ENCODE peak calls at places on chromosomes 11 and 22, in five cellular contexts. One of them, this sample, is unnamed.

GRCh38 chr22:37752189-37753061 is 55.3 kb upstream of the GCAT start:
- DNase-seq in H9: no peak
- DNase-seq in neuronal stem cell: peak; percentile 30
- DNase-seq in GM23248: peak; percentile 95
- DNase-seq in colonic mucosa: peak; percentile 85
- DNase-seq in this sample: peak; percentile 94

GRCh38 chr11:58805065-58805464 is 39.4 kb downstream of the GLYATL2 start:
- DNase-seq in H9: no peak
- DNase-seq in neuronal stem cell: no peak
- DNase-seq in GM23248: peak; percentile 68
- DNase-seq in colonic mucosa: no peak
- DNase-seq in this sample: no peak

GRCh38 chr11:78110830-78111229 is 28.6 kb downstream of the ALG8 start:
- DNase-seq in H9: no peak
- DNase-seq in neuronal stem cell: no peak
- DNase-seq in GM23248: peak; percentile 50
- DNase-seq in colonic mucosa: no peak
- DNase-seq in this sample: no peak

GRCh38 chr11:47189100-47189834 is 3.0 kb upstream of the PACSIN3 start:
- DNase-seq in H9: no peak
- DNase-seq in neuronal stem cell: no peak
- DNase-seq in GM23248: peak; percentile 77
- DNase-seq in colonic mucosa: no peak
- DNase-seq in this sample: no peak

GRCh38 chr11:43396617-43397016 is 37.9 kb downstream of the TTC17 start:
- DNase-seq in H9: no peak
- DNase-seq in neuronal stem cell: no peak
- DNase-seq in GM23248: no peak
- DNase-seq in colonic mucosa: no peak
- DNase-seq in this sample: no peak

GRCh38 chr11:61021661-61022212 is 50.3 kb downstream of the CD6 start:
- DNase-seq in H9: peak; percentile 88
- DNase-seq in neuronal stem cell: no peak
- DNase-seq in GM23248: no peak
- DNase-seq in colonic mucosa: peak; percentile 77
- DNase-seq in this sample: no peak

GRCh38 chr11:36363361-36364272 is 67.5 kb downstream of the PRR5L start:
- DNase-seq in H9: no peak
- DNase-seq in neuronal stem cell: no peak
- DNase-seq in GM23248: peak; percentile 18
- DNase-seq in colonic mucosa: no peak
- DNase-seq in this sample: no peak

GRCh38 chr11:115226556-115226955 is 277.7 kb downstream of the CADM1 start:
- DNase-seq in H9: peak; percentile 84
- DNase-seq in neuronal stem cell: peak; percentile 55
- DNase-seq in GM23248: peak; percentile 68
- DNase-seq in colonic mucosa: no peak
- DNase-seq in this sample: no peak

GRCh38 chr11:78715639-78716311 is 141.1 kb upstream of the NARS2 start:
- DNase-seq in H9: peak; percentile 87
- DNase-seq in neuronal stem cell: peak; percentile 59
- DNase-seq in GM23248: peak; percentile 50
- DNase-seq in colonic mucosa: peak; percentile 66
- DNase-seq in this sample: peak; percentile 72

GRCh38 chr22:49785841-49786451 is 41.7 kb downstream of the BRD1 start:
- DNase-seq in H9: peak; percentile 22
- DNase-seq in neuronal stem cell: no peak
- DNase-seq in GM23248: no peak
- DNase-seq in colonic mucosa: no peak
- DNase-seq in this sample: no peak

DNA sequence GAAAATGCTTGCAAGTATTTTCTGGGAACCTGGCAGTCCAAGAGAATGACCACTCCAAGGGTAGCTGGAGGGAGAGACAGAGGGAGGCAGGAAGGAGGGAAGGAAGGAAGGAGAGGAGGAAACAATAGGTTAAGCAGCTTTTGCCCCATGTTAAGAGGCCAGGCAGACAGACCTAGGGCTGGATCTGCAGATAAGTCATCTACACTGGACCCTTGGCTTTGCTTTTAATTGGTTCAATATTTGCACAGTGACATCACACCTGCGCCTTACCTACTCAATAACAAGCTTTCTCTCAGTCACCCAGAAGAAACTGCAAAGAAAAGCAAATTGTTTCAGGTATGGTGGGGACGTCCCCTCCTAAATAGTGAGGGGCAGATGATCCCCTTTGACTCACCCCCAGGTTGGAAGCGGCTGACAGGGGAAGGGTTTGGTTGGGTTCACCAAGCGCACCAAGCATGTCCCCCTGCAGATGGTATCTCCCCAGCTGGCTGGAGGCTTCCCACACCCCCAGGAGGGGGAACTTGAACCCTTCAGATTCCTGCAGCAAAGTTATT is 24.3 kb downstream of the MYH9 start:
- DNase-seq in H9: no peak
- DNase-seq in neuronal stem cell: no peak
- DNase-seq in GM23248: no peak
- DNase-seq in colonic mucosa: no peak
- DNase-seq in this sample: no peak
- H3K9ac ChIP-seq in H9: no peak overlapping the region
- H3K9ac ChIP-seq in neuronal stem cell: no peak overlapping the region
- H3K9ac ChIP-seq in GM23248: no peak overlapping the region
- H3K9ac ChIP-seq in colonic mucosa: no peak overlapping the region
- H3K9ac ChIP-seq in this sample: peak overlapping the region; percentile 37

DNA sequence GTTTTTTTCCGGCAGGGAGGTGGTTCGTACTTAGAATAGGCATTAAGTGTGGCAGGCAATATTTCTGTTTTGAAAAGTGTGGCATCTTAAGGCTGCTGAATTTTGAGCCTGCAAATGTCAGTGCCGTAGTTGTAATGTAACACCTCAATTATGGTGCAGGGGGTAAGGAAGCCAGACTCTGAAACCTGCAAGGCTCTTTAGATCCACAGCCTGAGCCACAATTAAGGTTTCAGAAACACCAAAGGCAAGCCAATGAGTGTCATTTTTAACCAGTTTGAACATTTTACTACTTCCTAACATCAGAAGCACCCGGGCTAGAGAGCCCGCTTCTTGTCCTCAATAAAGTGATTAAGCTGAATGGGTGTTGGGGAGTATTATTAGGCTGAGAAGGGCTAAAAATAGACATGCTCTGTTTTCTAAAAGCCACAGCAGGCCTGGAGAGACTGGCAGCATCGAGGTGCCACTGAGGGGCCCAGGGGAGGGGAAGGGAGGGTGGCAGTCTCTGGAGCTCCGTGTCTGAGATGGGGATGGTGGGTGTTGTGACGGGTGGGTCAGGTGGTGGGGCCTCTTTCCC is 113.4 kb downstream of the ZBTB16 start:
- DNase-seq in H9: no peak
- DNase-seq in neuronal stem cell: no peak
- DNase-seq in GM23248: no peak
- DNase-seq in colonic mucosa: no peak
- DNase-seq in this sample: no peak
- H3K9ac ChIP-seq in H9: no peak overlapping the region
- H3K9ac ChIP-seq in neuronal stem cell: no peak overlapping the region
- H3K9ac ChIP-seq in GM23248: no peak overlapping the region
- H3K9ac ChIP-seq in colonic mucosa: no peak overlapping the region
- H3K9ac ChIP-seq in this sample: no peak overlapping the region

GRCh38 chr22:26651840-26652239 is 5.5 kb upstream of the MIAT start:
- DNase-seq in H9: no peak
- DNase-seq in neuronal stem cell: no peak
- DNase-seq in GM23248: no peak
- DNase-seq in colonic mucosa: no peak
- DNase-seq in this sample: no peak

GRCh38 chr22:26650722-26651421 is 6.5 kb upstream of the MIAT start:
- DNase-seq in H9: no peak
- DNase-seq in neuronal stem cell: no peak
- DNase-seq in GM23248: no peak
- DNase-seq in colonic mucosa: no peak
- DNase-seq in this sample: no peak

GRCh38 chr22:26648761-26649363 is 8.5 kb upstream of the MIAT start:
- DNase-seq in H9: no peak
- DNase-seq in neuronal stem cell: no peak
- DNase-seq in GM23248: no peak
- DNase-seq in colonic mucosa: no peak
- DNase-seq in this sample: peak; percentile 41

GRCh38 chr22:26646158-26646557 is 11.2 kb upstream of the MIAT start:
- DNase-seq in H9: no peak
- DNase-seq in neuronal stem cell: no peak
- DNase-seq in GM23248: peak; percentile 68
- DNase-seq in colonic mucosa: no peak
- DNase-seq in this sample: no peak

GRCh38 chr22:26648011-26648497 is 9.3 kb upstream of the MIAT start:
- DNase-seq in H9: peak; percentile 87
- DNase-seq in neuronal stem cell: peak; percentile 81
- DNase-seq in GM23248: no peak
- DNase-seq in colonic mucosa: no peak
- DNase-seq in this sample: peak; percentile 39
- H3K9ac ChIP-seq in H9: no peak overlapping the region
- H3K9ac ChIP-seq in neuronal stem cell: peak overlapping the region; percentile 5
- H3K9ac ChIP-seq in GM23248: no peak overlapping the region
- H3K9ac ChIP-seq in colonic mucosa: no peak overlapping the region
- H3K9ac ChIP-seq in this sample: no peak overlapping the region

GRCh38 chr11:95912902-95913560 is 10.9 kb downstream of the MTMR2 start:
- DNase-seq in H9: no peak
- DNase-seq in neuronal stem cell: no peak
- DNase-seq in GM23248: peak; percentile 84
- DNase-seq in colonic mucosa: no peak
- DNase-seq in this sample: no peak
- H3K9ac ChIP-seq in H9: no peak overlapping the region
- H3K9ac ChIP-seq in neuronal stem cell: no peak overlapping the region
- H3K9ac ChIP-seq in GM23248: peak overlapping the region; percentile 50
- H3K9ac ChIP-seq in colonic mucosa: no peak overlapping the region
- H3K9ac ChIP-seq in this sample: no peak overlapping the region

This sample was measured in SK-N-SH.